ENCODE peak calls at places on chromosomes 2 and 18, in eight cellular contexts. R, M, E, G, B, P, N and D are unnamed samples.
A peak's percentile ranks its signal among the peaks of the same experiment; 100 is the strongest.

GRCh38 chr2:161992526-161992925 is 81.5 kb downstream of the DPP4 start:
- DNase-seq in E (no peak), B (no peak), M (no peak), R (no peak), P (no peak), G (no peak), N (no peak), D (no peak)

GRCh38 chr2:73981081-73981968 is 3.4 kb upstream of the TET3 start:
- DNase-seq in N (no peak), P (peak; percentile 81), E (no peak), B (peak; percentile 56), R (no peak), M (peak; percentile 32), G (peak; percentile 52), D (peak; percentile 68)

GRCh38 chr2:122851972-122852531 is 1096.6 kb downstream of the TSN start:
- DNase-seq in G (no peak), N (no peak), P (no peak), B (no peak), R (no peak), M (no peak), E (no peak), D (no peak)

GRCh38 chr18:79819064-79819725 is 21.5 kb downstream of the KCNG2 start:
- DNase-seq in N (no peak), R (no peak), B (no peak), G (peak; percentile 5), E (no peak), P (no peak), M (no peak), D (no peak)

GRCh38 chr2:235595420-235596010 is 101.7 kb downstream of the AGAP1 start:
- DNase-seq in B (peak; percentile 76), M (peak; percentile 76), P (peak; percentile 56), N (peak; percentile 87), G (peak; percentile 71), R (no peak), E (peak; percentile 91), D (peak; percentile 87)

GRCh38 chr2:49770919-49771318 is 616.6 kb upstream of the FSHR start:
- DNase-seq in G (peak; percentile 66), R (no peak), E (no peak), P (no peak), M (no peak), N (no peak), B (peak; percentile 8), D (no peak)

GRCh38 chr2:11009176-11009575 is 97.4 kb downstream of the KCNF1 start:
- DNase-seq in E (no peak), G (no peak), P (no peak), M (no peak), R (no peak), B (no peak), N (peak; percentile 44), D (no peak)

GRCh38 chr2:132991464-132992045 is 321.6 kb upstream of the LYPD1 start:
- DNase-seq in G (peak; percentile 25), M (no peak), N (no peak), P (no peak), R (no peak), E (no peak), B (no peak), D (no peak)

GRCh38 chr2:17981936-17982335 is 103.5 kb downstream of the KCNS3 start:
- DNase-seq in B (no peak), M (no peak), R (peak; percentile 84), P (no peak), G (no peak), N (no peak), E (no peak), D (no peak)

GRCh38 chr2:2727876-2728511 is 396.9 kb upstream of the MYT1L start:
- DNase-seq in G (no peak), P (no peak), B (no peak), N (no peak), M (no peak), E (no peak), R (no peak), D (no peak)

GRCh38 chr2:175918935-175919334 is 83.1 kb downstream of the LNPK start:
- DNase-seq in B (no peak), M (no peak), G (no peak), P (no peak), R (no peak), E (no peak), N (no peak), D (no peak)

GRCh38 chr18:74414951-74415515 is 42.1 kb downstream of the DIPK1C start:
- DNase-seq in M (no peak), N (no peak), G (no peak), R (no peak), P (no peak), E (no peak), B (no peak), D (no peak)

GRCh38 chr18:25843791-25844190 is 246.6 kb downstream of the SS18 start:
- DNase-seq in R (no peak), B (no peak), M (no peak), P (no peak), E (no peak), N (no peak), G (no peak), D (no peak)

GRCh38 chr2:233831011-233831721 is 23.2 kb downstream of the HJURP start:
- DNase-seq in R (no peak), N (peak; percentile 62), B (no peak), M (no peak), E (no peak), P (no peak), G (peak; percentile 24), D (peak; percentile 55)

GRCh38 chr2:239896075-239896474 is 129.1 kb downstream of the NDUFA10 start:
- DNase-seq in G (peak; percentile 11), E (no peak), P (no peak), N (peak; percentile 26), B (no peak), M (no peak), R (no peak), D (no peak)

GRCh38 chr2:232435375-232435648 is 20.6 kb upstream of the ALPI start:
- DNase-seq in B (no peak), E (no peak), R (no peak), N (no peak), G (no peak), P (no peak), M (peak; percentile 8), D (no peak)

GRCh38 chr18:57585421-57585820 is 1.1 kb downstream of the FECH start:
- DNase-seq in R (no peak), P (no peak), B (no peak), N (no peak), G (no peak), E (no peak), M (no peak), D (no peak)

GRCh38 chr2:199807966-199808365 is 43.0 kb downstream of the FTCDNL1 start:
- DNase-seq in R (no peak), N (no peak), M (no peak), G (no peak), P (no peak), B (no peak), E (no peak), D (no peak)

GRCh38 chr2:199814084-199814844 is 36.7 kb downstream of the FTCDNL1 start:
- DNase-seq in R (no peak), P (no peak), B (no peak), M (no peak), E (no peak), G (no peak), N (no peak), D (no peak)

GRCh38 chr2:199814845-199815211 is 36.2 kb downstream of the FTCDNL1 start:
- DNase-seq in N (no peak), P (no peak), M (no peak), G (no peak), B (no peak), E (no peak), R (no peak), D (no peak)

GRCh38 chr2:199811360-199811759 is 39.6 kb downstream of the FTCDNL1 start:
- DNase-seq in M (no peak), B (no peak), P (no peak), N (no peak), E (no peak), R (no peak), G (no peak), D (no peak)

GRCh38 chr2:199810422-199811250 is 40.4 kb downstream of the FTCDNL1 start:
- DNase-seq in B (no peak), P (no peak), M (no peak), N (no peak), E (no peak), G (no peak), R (no peak), D (no peak)
- TF ChIP-seq EP300 in B (no peak), P (no peak), M (no peak), N (no peak), E (no peak), G (no peak), R (no peak), D (no peak)

DNA sequence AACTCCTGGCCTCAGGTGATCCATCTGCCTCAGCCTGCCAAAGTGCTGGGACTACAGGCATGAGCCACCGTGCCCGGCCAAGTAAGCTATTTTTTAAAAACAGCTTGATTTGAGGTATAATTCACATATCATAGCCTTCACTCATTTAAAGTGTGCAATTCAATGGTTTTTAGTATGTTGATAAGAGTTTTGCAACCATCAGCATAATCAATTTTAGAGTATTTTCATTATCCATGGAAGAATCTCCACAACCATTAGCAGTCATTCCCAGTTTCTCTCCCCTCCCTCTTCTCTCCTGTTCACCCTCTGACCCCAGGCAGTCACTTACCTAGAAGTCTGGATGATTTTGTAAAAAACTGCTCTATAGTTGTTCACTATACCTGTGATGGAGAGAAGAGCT is 4.7 kb upstream of the LYG2 start:
- DNase-seq in N (no peak), E (no peak), G (no peak), P (no peak), R (no peak), B (no peak), M (no peak), D (no peak)
- TF ChIP-seq EP300 in N (no peak), E (no peak), G (no peak), P (no peak), R (no peak), B (no peak), M (no peak), D (no peak)

GRCh38 chr2:238731961-238732360 is 115.9 kb upstream of the TWIST2 start:
- DNase-seq in M (no peak), P (no peak), G (no peak), E (no peak), N (no peak), R (no peak), B (no peak), D (no peak)
- TF ChIP-seq EP300 in M (no peak), P (no peak), G (no peak), E (peak; percentile 18), N (no peak), R (no peak), B (no peak), D (no peak)

DNA sequence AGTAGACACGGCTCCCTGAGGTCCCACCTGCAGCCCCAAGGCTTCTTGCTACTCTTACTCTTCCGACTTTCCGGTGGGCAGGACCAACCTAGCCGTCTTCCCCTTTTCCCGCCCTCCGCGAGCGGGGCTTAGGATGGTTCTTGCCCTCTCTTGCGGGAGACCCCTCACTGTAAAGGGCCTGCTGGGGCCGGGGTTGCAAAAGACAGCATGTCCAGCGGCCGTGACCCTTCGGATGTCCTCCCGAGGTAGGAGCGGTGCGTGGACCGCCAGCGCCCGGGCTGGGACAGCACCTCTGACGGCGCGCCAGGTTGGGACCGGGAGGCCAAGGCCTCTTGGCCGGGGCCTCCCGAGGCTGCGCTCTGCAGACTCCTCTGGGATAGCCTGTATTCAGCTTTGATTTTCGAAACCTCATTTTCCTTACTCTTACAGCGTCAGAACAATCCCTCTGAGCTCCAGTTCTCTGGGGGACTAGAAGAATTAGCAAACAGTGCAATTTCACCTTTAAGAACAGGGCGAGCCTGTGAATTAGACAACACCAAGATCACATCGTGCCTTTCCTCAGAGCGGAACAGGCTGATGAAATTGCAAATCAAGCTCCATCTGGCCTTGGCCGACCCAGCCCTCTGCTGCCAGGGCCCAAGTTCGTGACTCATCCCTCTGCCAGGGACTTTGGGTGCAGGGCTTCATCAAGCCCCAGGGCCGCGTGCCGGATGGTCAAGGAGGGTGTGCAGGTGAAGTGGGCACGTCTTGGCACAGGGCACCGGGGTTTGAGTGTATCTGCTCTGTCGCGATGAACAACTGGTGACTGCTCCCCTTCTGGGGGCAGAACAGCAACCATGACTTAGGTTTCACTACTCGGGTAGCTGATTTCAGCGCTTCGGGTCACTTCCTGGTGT is 777 bp downstream of the MOCOS start:
- DNase-seq in R (peak; percentile 86), B (no peak), P (no peak), G (peak; percentile 30), E (no peak), M (peak; percentile 61), N (peak; percentile 82), D (no peak)
- TF ChIP-seq EP300 in R (no peak), B (no peak), P (no peak), G (no peak), E (peak; percentile 76), M (no peak), N (no peak), D (no peak)